ENCODE peak calls at places on chromosomes 7 and 10, in seven cellular contexts. J, W, F, N, Y, P and X are unnamed samples. For H3K27me3 and H3K36me3, the result is how much of the 10 kb centered on the place peaks cover.

GRCh38 chr7:15853832-15854470 is 167.5 kb upstream of the MEOX2 start:
- DNase-seq in J (no peak), W (peak), F (no peak), N (peak), Y (no peak), P (no peak), X (no peak)

GRCh38 chr7:94277236-94277635 is 117.5 kb upstream of the COL1A2 start:
- DNase-seq in J (no peak), W (no peak), F (no peak), N (no peak), Y (no peak), P (no peak), X (no peak)

GRCh38 chr7:47008461-47008860 is 573.5 kb downstream of the TNS3 start:
- DNase-seq in J (no peak), W (peak), F (no peak), N (no peak), Y (no peak), P (no peak), X (no peak)

GRCh38 chr10:96512524-96512991 is 1.2 kb downstream of the TLL2 start:
- DNase-seq in J (no peak), W (peak), F (no peak), N (peak), Y (peak), P (no peak), X (peak)

GRCh38 chr7:106793015-106793651 is 71.9 kb upstream of the PIK3CG start:
- DNase-seq in J (no peak), W (no peak), F (no peak), N (peak), Y (no peak), P (no peak), X (peak)

GRCh38 chr7:22238354-22239311 is 118.3 kb downstream of the RAPGEF5 start:
- DNase-seq in J (no peak), W (peak), F (peak), N (peak), Y (no peak), P (no peak), X (no peak)

GRCh38 chr7:115217373-115217772 is 295.5 kb downstream of the MDFIC start:
- DNase-seq in J (no peak), W (no peak), F (no peak), N (no peak), Y (no peak), P (no peak), X (no peak)

GRCh38 chr7:55367283-55367840 is 2.2 kb downstream of the LANCL2 start:
- DNase-seq in J (no peak), W (no peak), F (no peak), N (no peak), Y (no peak), P (no peak), X (no peak)

GRCh38 chr10:35749230-35749629 is 107.1 kb upstream of the FZD8 start:
- DNase-seq in J (no peak), W (no peak), F (no peak), N (no peak), Y (no peak), P (no peak), X (no peak)

GRCh38 chr10:90530526-90530925 is 327.3 kb downstream of the HTR7 start:
- DNase-seq in J (no peak), W (peak), F (no peak), N (no peak), Y (no peak), P (no peak), X (no peak)

GRCh38 chr10:70604106-70604505 is 1.6 kb upstream of the PRF1 start:
- DNase-seq in J (no peak), W (no peak), F (peak), N (no peak), Y (no peak), P (no peak), X (no peak)

GRCh38 chr7:130273863-130274262 is 7.2 kb downstream of the CPA2 start:
- DNase-seq in J (no peak), W (peak), F (no peak), N (peak), Y (no peak), P (no peak), X (peak)

GRCh38 chr7:97346349-97346748 is 228.9 kb downstream of the SDHAF3 start:
- DNase-seq in J (no peak), W (no peak), F (peak), N (no peak), Y (no peak), P (no peak), X (no peak)

GRCh38 chr10:89263091-89263490 is 11.5 kb upstream of the LIPA start:
- DNase-seq in J (no peak), W (no peak), F (peak), N (no peak), Y (no peak), P (peak), X (no peak)

GRCh38 chr10:89269822-89270483 is 18.4 kb upstream of the LIPA start:
- DNase-seq in J (no peak), W (no peak), F (no peak), N (no peak), Y (no peak), P (no peak), X (no peak)

GRCh38 chr10:89271532-89271931 is 20.0 kb upstream of the LIPA start:
- DNase-seq in J (no peak), W (no peak), F (no peak), N (no peak), Y (no peak), P (no peak), X (no peak)

GRCh38 chr10:89263531-89263930 is 12.0 kb upstream of the LIPA start:
- DNase-seq in J (no peak), W (no peak), F (no peak), N (no peak), Y (no peak), P (no peak), X (no peak)

GRCh38 chr10:89267056-89267455 is 15.5 kb upstream of the LIPA start:
- DNase-seq in J (no peak), W (no peak), F (no peak), N (no peak), Y (no peak), P (no peak), X (no peak)
- H3K4me3 ChIP-seq in J (no peak), W (no peak), F (no peak), N (no peak), Y (no peak), P (no peak), X (no peak)

GRCh38 chr7:154868901-154869300 is 134.0 kb downstream of the PAXIP1 start:
- DNase-seq in J (no peak), W (no peak), F (peak), N (no peak), Y (no peak), P (no peak), X (peak)
- H3K27me3 ChIP-seq in J (under half), W (under half), F (under half), N (under half), Y (under half), P (under half), X (under half)

DNA sequence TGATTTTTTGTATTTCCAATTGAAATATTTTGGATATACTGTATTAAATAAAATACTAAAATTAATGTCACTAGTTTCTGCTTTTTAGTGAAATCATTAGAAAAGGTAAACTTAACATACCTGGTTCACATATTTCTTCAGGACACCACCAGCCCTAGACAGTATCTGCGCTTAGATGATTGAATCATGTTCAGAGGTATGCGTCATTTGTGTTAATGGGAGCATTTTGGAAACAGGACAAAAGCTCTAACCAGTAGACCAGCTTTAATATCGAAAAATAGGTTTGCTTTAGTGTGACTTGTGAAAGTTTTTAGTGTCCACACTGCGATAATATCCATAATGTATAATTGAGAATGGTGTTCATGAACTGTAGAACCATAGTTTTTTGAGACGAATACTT is 47.1 kb downstream of the DNAJB6 start:
- DNase-seq in J (no peak), W (no peak), F (no peak), N (no peak), Y (no peak), P (no peak), X (no peak)
- H3K36me3 ChIP-seq in J (half or more), W (under half), F (half or more), N (under half), Y (half or more), P (under half), X (under half)

GRCh38 chr7:91344911-91345310 is 80.7 kb downstream of the FZD1 start:
- DNase-seq in J (no peak), W (peak), F (peak), N (no peak), Y (no peak), P (no peak), X (no peak)
- H3K4me3 ChIP-seq in J (no peak), W (no peak), F (no peak), N (no peak), Y (no peak), P (no peak), X (no peak)

GRCh38 chr10:14380746-14381145 is 50.0 kb upstream of the FRMD4A start:
- DNase-seq in J (no peak), W (no peak), F (no peak), N (no peak), Y (no peak), P (no peak), X (no peak)

GRCh38 chr10:14377591-14377990 is 46.9 kb upstream of the FRMD4A start:
- DNase-seq in J (no peak), W (no peak), F (no peak), N (no peak), Y (no peak), P (no peak), X (no peak)

GRCh38 chr10:14381475-14381874 is 50.8 kb upstream of the FRMD4A start:
- DNase-seq in J (no peak), W (no peak), F (no peak), N (no peak), Y (no peak), P (no peak), X (no peak)

GRCh38 chr10:14379556-14380330 is 49.0 kb upstream of the FRMD4A start:
- DNase-seq in J (no peak), W (no peak), F (no peak), N (no peak), Y (no peak), P (no peak), X (no peak)

GRCh38 chr10:14378387-14378960 is 47.8 kb upstream of the FRMD4A start:
- DNase-seq in J (no peak), W (no peak), F (no peak), N (no peak), Y (no peak), P (no peak), X (no peak)
- H3K27me3 ChIP-seq in J (under half), W (under half), F (under half), N (half or more), Y (under half), P (under half), X (under half)

DNA sequence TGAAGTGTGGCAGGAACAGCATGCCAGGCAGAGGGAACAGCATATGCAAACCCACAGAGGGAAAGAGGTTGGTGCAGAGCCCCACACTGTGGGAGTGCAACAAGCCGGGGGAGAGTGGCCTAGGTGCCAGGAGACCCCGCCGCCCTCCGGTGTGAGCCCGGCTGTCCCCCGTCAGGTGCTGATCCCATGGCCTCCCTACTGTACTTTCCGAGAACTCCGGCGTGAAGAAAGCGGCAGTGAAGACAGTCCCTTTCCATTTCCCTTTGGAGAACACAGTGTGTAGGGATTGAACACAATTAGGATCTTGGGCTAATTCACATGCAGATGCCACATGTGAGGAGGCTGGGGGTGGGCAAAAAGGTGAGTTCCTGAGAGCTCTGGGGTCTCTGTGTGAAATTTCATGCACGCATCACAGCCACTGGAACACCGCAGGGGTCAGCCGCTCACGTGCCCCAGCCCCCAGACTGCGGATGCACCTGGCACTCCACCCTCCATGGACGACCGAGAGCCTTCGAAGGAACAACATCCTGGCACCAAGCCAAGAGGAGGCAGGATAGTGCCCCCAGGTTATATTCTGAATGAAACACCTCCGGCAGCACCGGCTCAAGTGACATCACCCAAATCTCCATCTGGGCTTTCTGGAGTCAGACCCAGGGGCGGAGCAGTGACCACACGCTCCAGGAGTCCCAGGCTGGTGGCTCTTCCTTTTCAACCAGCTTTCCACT is 82.1 kb upstream of the PPP2R2D start:
- DNase-seq in J (peak), W (no peak), F (peak), N (no peak), Y (no peak), P (no peak), X (peak)
- H3K36me3 ChIP-seq in J (under half), W (under half), F (under half), N (under half), Y (under half), P (under half), X (under half)

DNA sequence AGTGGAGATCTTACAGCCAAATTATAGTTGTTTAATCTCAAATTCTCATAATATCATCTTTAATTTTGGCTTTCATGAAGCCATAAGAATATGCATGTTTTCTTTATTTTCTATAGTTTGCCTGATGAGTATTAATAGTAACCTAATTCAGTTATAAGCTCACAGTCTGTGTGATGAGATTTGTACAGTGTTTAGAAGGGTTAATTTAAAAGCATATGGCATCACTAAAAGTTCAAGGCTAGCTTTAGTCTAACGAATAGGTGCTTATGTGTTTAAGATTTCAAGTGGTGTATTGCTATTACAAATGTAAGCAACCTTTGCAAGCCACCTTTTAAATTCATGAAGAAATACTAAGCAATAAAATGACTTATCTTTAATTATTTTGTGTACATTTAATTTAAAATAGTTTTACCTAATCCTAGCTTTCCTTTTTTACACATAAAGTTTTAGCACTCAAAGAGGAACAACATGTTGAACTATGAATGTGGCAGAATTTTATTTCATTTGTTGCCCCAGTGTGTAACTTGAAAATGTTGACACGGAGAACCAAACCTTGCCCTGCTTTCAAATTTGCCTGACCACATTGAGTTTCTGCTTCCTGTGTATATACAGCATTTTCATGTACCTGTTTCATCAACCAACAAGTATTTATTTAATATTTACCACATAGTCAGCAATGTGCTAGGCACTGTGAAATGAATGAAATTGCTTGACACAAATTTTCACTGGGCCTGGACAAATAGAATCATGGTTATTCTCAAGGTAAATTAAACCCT is 41.5 kb downstream of the TET1 start:
- DNase-seq in J (no peak), W (no peak), F (no peak), N (no peak), Y (no peak), P (no peak), X (no peak)
- H3K4me3 ChIP-seq in J (no peak), W (peak), F (no peak), N (peak), Y (no peak), P (no peak), X (no peak)

DNA sequence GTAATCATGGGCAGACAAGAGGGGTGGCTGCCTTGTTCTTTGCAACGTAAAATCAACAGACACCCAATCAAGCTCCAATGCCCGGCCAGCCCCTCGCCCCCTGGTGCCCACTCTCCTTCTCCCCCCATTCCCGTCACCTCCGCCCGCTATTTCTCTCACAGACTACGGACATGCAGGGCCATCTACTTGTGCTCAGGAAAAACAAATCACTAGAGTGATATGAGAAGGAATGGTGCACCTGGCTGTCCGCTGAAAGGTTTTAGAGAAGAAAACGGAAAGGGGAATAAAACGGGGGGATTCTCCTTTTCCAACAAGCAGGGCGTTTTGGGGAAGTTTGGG is 392 bp downstream of the GRM8 start:
- DNase-seq in J (no peak), W (no peak), F (peak), N (peak), Y (no peak), P (no peak), X (peak)
- H3K27me3 ChIP-seq in J (half or more), W (under half), F (half or more), N (half or more), Y (under half), P (under half), X (half or more)

DNA sequence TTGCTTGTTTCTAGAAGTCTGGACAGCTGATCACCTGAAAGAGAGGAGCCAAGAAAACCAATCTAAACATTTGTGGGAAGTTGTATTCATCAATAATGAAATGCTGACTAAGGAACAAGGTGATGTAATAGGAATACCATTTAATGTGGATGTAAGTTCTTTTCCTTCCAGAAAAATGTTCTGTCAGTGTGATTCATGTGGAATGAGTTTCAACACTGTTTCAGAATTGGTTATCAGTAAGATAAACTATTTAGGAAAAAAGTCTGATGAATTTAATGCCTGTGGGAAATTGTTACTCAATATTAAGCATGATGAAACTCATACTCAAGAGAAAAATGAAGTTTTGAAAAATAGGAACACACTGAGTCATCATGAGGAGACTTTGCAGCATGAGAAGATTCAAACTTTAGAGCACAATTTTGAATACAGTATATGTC is 39.8 kb upstream of the ZNF37A start:
- DNase-seq in J (no peak), W (peak), F (peak), N (peak), Y (no peak), P (peak), X (no peak)
- H3K36me3 ChIP-seq in J (half or more), W (under half), F (under half), N (under half), Y (under half), P (under half), X (under half)

GRCh38 chr10:102674566-102674965 is 30.3 kb downstream of the TRIM8 start:
- DNase-seq in J (no peak), W (no peak), F (peak), N (peak), Y (no peak), P (no peak), X (peak)
- H3K4me3 ChIP-seq in J (peak), W (peak), F (peak), N (peak), Y (peak), P (no peak), X (no peak)